ENCODE peak calls at places on chromosomes 6 and 20, in ten cellular contexts. I is tibial nerve; D is activated CD8-positive, alpha-beta memory T cell treated with anti-CD3 and anti-CD28 coated beads for 24 hours; R is neural crest cell; U is germinal center; Z is stimulated activated CD4-positive, alpha-beta T cell treated with anti-CD3 and anti-CD28 coated beads, Interleukin-4, amount 100 ng/mL, for 1 hour; A is activated CD4-positive, alpha-beta T cell treated with anti-CD3 and anti-CD28 coated beads for 48 hours; F is NCI-H1092; C is fibroblast of gingiva; O is left ventricle myocardium inferior. H is an unnamed sample.

GRCh38 chr6:139544699-139545052 is 170.2 kb upstream of the CITED2 start:
- DNase-seq in I (no peak), D (no peak), R (no peak), U (no peak), Z (no peak), A (no peak), F (no peak), C (no peak), O (no peak), H (no peak)

GRCh38 chr6:7243188-7243942 is 69.6 kb downstream of the SSR1 start:
- DNase-seq in I (no peak), D (peak), R (peak), U (peak), Z (no peak), A (peak), F (peak), C (peak), O (no peak), H (no peak)

GRCh38 chr6:43089874-43090556 is 13.9 kb downstream of the PTK7 start:
- DNase-seq in I (no peak), D (no peak), R (no peak), U (no peak), Z (no peak), A (no peak), F (no peak), C (peak), O (no peak), H (peak)

GRCh38 chr6:108115598-108116058 is 41.1 kb upstream of the OSTM1 start:
- DNase-seq in I (no peak), D (no peak), R (no peak), U (peak), Z (no peak), A (peak), F (peak), C (peak), O (peak), H (peak)

GRCh38 chr6:167030222-167031072 is 31.2 kb downstream of the CEP43 start:
- DNase-seq in I (no peak), D (no peak), R (no peak), U (no peak), Z (no peak), A (no peak), F (no peak), C (peak), O (no peak), H (no peak)

GRCh38 chr6:130575971-130576370 is 210.2 kb downstream of the TMEM200A start:
- DNase-seq in I (no peak), D (peak), R (no peak), U (no peak), Z (peak), A (peak), F (no peak), C (no peak), O (no peak), H (no peak)

GRCh38 chr6:17635568-17635967 is 35.5 kb downstream of the FAM8A1 start:
- DNase-seq in I (no peak), D (no peak), R (no peak), U (no peak), Z (no peak), A (no peak), F (no peak), C (no peak), O (no peak), H (no peak)

GRCh38 chr6:14658909-14659561 is 541.5 kb downstream of the CD83 start:
- DNase-seq in I (no peak), D (peak), R (no peak), U (no peak), Z (no peak), A (peak), F (no peak), C (no peak), O (no peak), H (no peak)

GRCh38 chr6:166586424-166587156 is at the start of gene RAMACL:
- DNase-seq in I (no peak), D (peak), R (no peak), U (peak), Z (peak), A (peak), F (no peak), C (no peak), O (no peak), H (no peak)

GRCh38 chr6:54445207-54445606 is 137.0 kb downstream of the TINAG start:
- DNase-seq in I (no peak), D (no peak), R (no peak), U (no peak), Z (no peak), A (no peak), F (no peak), C (no peak), O (no peak), H (no peak)

GRCh38 chr6:37139223-37139962 is 30.6 kb upstream of the PIM1 start:
- DNase-seq in I (no peak), D (no peak), R (no peak), U (no peak), Z (no peak), A (no peak), F (no peak), C (no peak), O (no peak), H (no peak)

GRCh38 chr6:82331031-82331773 is 32.4 kb upstream of the TPBG start:
- DNase-seq in I (no peak), D (no peak), R (no peak), U (no peak), Z (no peak), A (no peak), F (no peak), C (peak), O (no peak), H (no peak)

GRCh38 chr20:33925867-33926266 is 67.8 kb upstream of the RALY start:
- DNase-seq in I (no peak), D (no peak), R (no peak), U (no peak), Z (no peak), A (no peak), F (no peak), C (no peak), O (no peak), H (no peak)

GRCh38 chr20:64106981-64107735 is at the start of gene NPBWR2:
- DNase-seq in I (no peak), D (no peak), R (no peak), U (peak), Z (peak), A (peak), F (no peak), C (no peak), O (peak), H (peak)

GRCh38 chr6:21764989-21765388 is 171.4 kb downstream of the SOX4 start:
- DNase-seq in I (no peak), D (no peak), R (no peak), U (no peak), Z (no peak), A (no peak), F (no peak), C (no peak), O (no peak), H (no peak)

GRCh38 chr20:49186535-49187329 is 1.4 kb downstream of the STAU1 start:
- DNase-seq in I (no peak), D (peak), R (no peak), U (peak), Z (peak), A (peak), F (no peak), C (peak), O (peak), H (no peak)

GRCh38 chr6:86357877-86358276 is 579.5 kb upstream of the HTR1E start:
- DNase-seq in I (no peak), D (no peak), R (peak), U (no peak), Z (no peak), A (no peak), F (no peak), C (no peak), O (no peak), H (no peak)

GRCh38 chr6:64270083-64270482 is 634.5 kb downstream of the PHF3 start:
- DNase-seq in I (no peak), D (no peak), R (no peak), U (no peak), Z (no peak), A (no peak), F (no peak), C (no peak), O (no peak), H (no peak)

GRCh38 chr6:96110878-96111277 is 95.1 kb downstream of the FUT9 start:
- DNase-seq in I (no peak), D (no peak), R (no peak), U (no peak), Z (no peak), A (no peak), F (no peak), C (no peak), O (no peak), H (no peak)

GRCh38 chr6:105573556-105573955 is 170.7 kb upstream of the PREP start:
- DNase-seq in I (no peak), D (no peak), R (no peak), U (no peak), Z (no peak), A (no peak), F (no peak), C (no peak), O (no peak), H (no peak)

GRCh38 chr6:157813757-157814455 is 9.1 kb upstream of the SNX9 start:
- DNase-seq in I (no peak), D (no peak), R (no peak), U (no peak), Z (no peak), A (no peak), F (no peak), C (peak), O (no peak), H (no peak)

GRCh38 chr6:167827062-167827587 is 414 bp downstream of the AFDN start:
- DNase-seq in I (no peak), D (no peak), R (peak), U (no peak), Z (no peak), A (no peak), F (no peak), C (no peak), O (peak), H (no peak)

GRCh38 chr6:167573461-167574215 is 248.8 kb downstream of the TTLL2 start:
- DNase-seq in I (no peak), D (no peak), R (no peak), U (no peak), Z (no peak), A (no peak), F (no peak), C (no peak), O (no peak), H (no peak)

GRCh38 chr6:42831237-42831636 is 48.2 kb upstream of the RPL7L1 start:
- DNase-seq in I (no peak), D (no peak), R (no peak), U (no peak), Z (no peak), A (no peak), F (no peak), C (no peak), O (no peak), H (no peak)

GRCh38 chr6:50699086-50699886 is 14.0 kb upstream of the TFAP2D start:
- DNase-seq in I (no peak), D (no peak), R (no peak), U (no peak), Z (no peak), A (no peak), F (no peak), C (no peak), O (no peak), H (no peak)

GRCh38 chr20:35326732-35327073 is 34.5 kb upstream of the FAM83C start:
- DNase-seq in I (no peak), D (no peak), R (no peak), U (no peak), Z (no peak), A (no peak), F (no peak), C (no peak), O (no peak), H (no peak)

GRCh38 chr6:160837146-160837545 is 135.1 kb downstream of the PLG start:
- DNase-seq in I (no peak), D (no peak), R (no peak), U (no peak), Z (no peak), A (no peak), F (no peak), C (no peak), O (no peak), H (no peak)

GRCh38 chr6:52161689-52162438 is 24.3 kb upstream of the IL17A start:
- DNase-seq in I (no peak), D (no peak), R (no peak), U (no peak), Z (no peak), A (peak), F (no peak), C (no peak), O (no peak), H (no peak)

GRCh38 chr20:13118676-13119075 is 102.4 kb upstream of the ISM1 start:
- DNase-seq in I (no peak), D (no peak), R (no peak), U (no peak), Z (no peak), A (no peak), F (no peak), C (no peak), O (no peak), H (no peak)

GRCh38 chr6:89987140-89987539 is 92.9 kb downstream of the GJA10 start:
- DNase-seq in I (no peak), D (no peak), R (no peak), U (no peak), Z (no peak), A (peak), F (no peak), C (no peak), O (no peak), H (no peak)

GRCh38 chr6:90483116-90483839 is 103.6 kb downstream of the MAP3K7 start:
- DNase-seq in I (no peak), D (no peak), R (no peak), U (no peak), Z (no peak), A (no peak), F (no peak), C (peak), O (no peak), H (no peak)

GRCh38 chr20:48682529-48683385 is 145.0 kb downstream of the PREX1 start:
- DNase-seq in I (peak), D (no peak), R (no peak), U (no peak), Z (no peak), A (no peak), F (peak), C (peak), O (peak), H (peak)

GRCh38 chr20:62500237-62500864 is 24.6 kb upstream of the GATA5 start:
- DNase-seq in I (peak), D (peak), R (peak), U (peak), Z (peak), A (peak), F (peak), C (peak), O (peak), H (peak)

H was measured in kidney.